ENCODE peak calls at places on chromosomes 6 and 20, in seven cellular contexts. Y is K562, G is H1, I is GM12878, T is HepG2, E is HCT116, X is SK-N-SH. L is an unnamed sample.
A peak's percentile ranks its signal among the peaks of the same experiment; 100 is the strongest.

GRCh38 chr6:70130865-70131264 is 172.0 kb downstream of the COL9A1 start:
- DNase-seq in X (no peak), T (no peak), Y (no peak), I (no peak), E (no peak), G (no peak), L (no peak)

GRCh38 chr20:59082981-59083380 is 40.4 kb upstream of the PRELID3B start:
- DNase-seq in T (no peak), X (no peak), I (no peak), Y (no peak), G (no peak), E (no peak), L (no peak)

GRCh38 chr6:156423075-156423474 is 354.1 kb upstream of the ARID1B start:
- DNase-seq in Y (no peak), T (no peak), E (no peak), I (no peak), G (no peak), X (no peak), L (no peak)

GRCh38 chr6:9484091-9484490 is 930.8 kb downstream of the TFAP2A start:
- DNase-seq in E (no peak), G (no peak), T (no peak), I (no peak), X (no peak), Y (no peak), L (no peak)

GRCh38 chr6:121791396-121792315 is 356.2 kb downstream of the GJA1 start:
- DNase-seq in G (peak; percentile 3), I (no peak), E (no peak), Y (no peak), T (no peak), X (no peak), L (peak; percentile 9)

GRCh38 chr6:30219244-30219643 is 6.0 kb upstream of the TRIM26 start:
- DNase-seq in G (no peak), T (peak; percentile 77), X (peak; percentile 72), Y (peak; percentile 64), I (peak; percentile 23), E (no peak), L (no peak)

GRCh38 chr6:24394777-24395437 is 7.8 kb upstream of the MRS2 start:
- DNase-seq in Y (no peak), X (no peak), I (no peak), E (no peak), T (no peak), G (no peak), L (no peak)

GRCh38 chr6:166533205-166533824 is 53.2 kb downstream of the RAMACL start:
- DNase-seq in E (no peak), Y (no peak), X (no peak), T (no peak), I (no peak), G (no peak), L (no peak)

GRCh38 chr6:164911873-164912580 is 397.4 kb downstream of the C6orf118 start:
- DNase-seq in X (no peak), I (no peak), E (no peak), T (no peak), Y (no peak), G (no peak), L (no peak)

GRCh38 chr6:115819506-115819905 is 241.2 kb downstream of the FRK start:
- DNase-seq in I (no peak), Y (no peak), E (no peak), T (no peak), G (no peak), X (no peak), L (no peak)

GRCh38 chr6:157078326-157078725 is 245.0 kb downstream of the TMEM242 start:
- DNase-seq in E (no peak), I (no peak), T (no peak), X (no peak), Y (no peak), G (no peak), L (no peak)

GRCh38 chr20:61522498-61523090 is 270.5 kb downstream of the CDH4 start:
- DNase-seq in G (no peak), Y (no peak), I (no peak), E (no peak), X (no peak), T (no peak), L (no peak)

GRCh38 chr6:3377536-3378397 is 79.1 kb downstream of the SLC22A23 start:
- DNase-seq in I (no peak), G (no peak), E (no peak), T (peak; percentile 79), X (no peak), Y (no peak), L (no peak)

GRCh38 chr6:150537893-150538292 is 61.8 kb upstream of the PLEKHG1 start:
- DNase-seq in X (no peak), I (no peak), E (no peak), T (no peak), G (no peak), Y (no peak), L (no peak)

GRCh38 chr6:110566346-110567125 is 90.1 kb upstream of the SLC22A16 start:
- DNase-seq in X (no peak), G (no peak), I (no peak), T (peak; percentile 93), E (no peak), Y (no peak), L (no peak)

GRCh38 chr6:134254118-134254517 is 63.8 kb downstream of the SGK1 start:
- DNase-seq in G (no peak), Y (no peak), E (no peak), I (no peak), T (peak; percentile 26), X (no peak), L (no peak)

GRCh38 chr6:35739645-35740517 is 3.0 kb downstream of the ARMC12 start:
- DNase-seq in E (no peak), G (no peak), X (no peak), I (no peak), Y (no peak), T (peak; percentile 94), L (no peak)

GRCh38 chr6:82686719-82687118 is 323.1 kb downstream of the TPBG start:
- DNase-seq in G (no peak), E (no peak), X (no peak), Y (no peak), I (no peak), T (no peak), L (no peak)

GRCh38 chr6:43172127-43173007 is 1.3 kb downstream of the SRF start:
- DNase-seq in Y (peak; percentile 68), T (peak; percentile 29), G (no peak), I (no peak), E (no peak), X (peak; percentile 74), L (no peak)

GRCh38 chr20:18504479-18505060 is 3.2 kb upstream of the SEC23B start:
- DNase-seq in I (no peak), T (no peak), X (no peak), Y (no peak), E (no peak), G (no peak), L (no peak)

GRCh38 chr6:169069361-169069760 is 184.3 kb downstream of the THBS2 start:
- DNase-seq in I (no peak), T (no peak), X (no peak), Y (no peak), E (no peak), G (no peak), L (no peak)

GRCh38 chr6:169072127-169073042 is 181.3 kb downstream of the THBS2 start:
- DNase-seq in T (no peak), Y (no peak), I (no peak), G (no peak), E (no peak), X (no peak), L (no peak)

GRCh38 chr6:169070506-169071176 is 183.0 kb downstream of the THBS2 start:
- DNase-seq in G (no peak), X (no peak), T (peak; percentile 26), E (peak; percentile 88), I (no peak), Y (peak; percentile 24), L (no peak)

GRCh38 chr6:169073311-169073710 is 180.3 kb downstream of the THBS2 start:
- DNase-seq in T (no peak), I (no peak), X (no peak), E (no peak), G (no peak), Y (no peak), L (no peak)

DNA sequence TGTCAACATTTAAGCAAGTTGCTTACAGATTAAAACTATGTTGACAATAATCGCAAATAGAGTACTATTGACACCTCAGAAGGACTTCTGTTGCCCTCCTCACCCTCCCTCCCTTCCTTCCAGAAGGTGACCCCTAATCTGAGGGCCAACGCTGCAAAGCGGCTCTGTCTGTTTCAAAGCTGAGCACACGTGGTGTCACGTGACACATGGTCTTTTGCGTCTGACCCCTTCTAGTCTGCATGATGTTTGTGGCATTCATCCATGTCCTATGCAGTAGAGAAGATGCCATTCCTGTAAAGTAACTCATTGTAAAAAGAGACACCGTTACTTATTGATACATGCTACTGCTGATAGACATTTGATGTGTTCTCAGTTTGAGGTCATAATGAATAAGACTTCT is 182.3 kb downstream of the THBS2 start:
- DNase-seq in E (no peak), T (no peak), G (no peak), Y (no peak), X (no peak), I (no peak), L (no peak)
- H3K9ac ChIP-seq in E (peak overlapping the region; percentile 10), T (no peak overlapping the region), G (no peak overlapping the region), Y (no peak overlapping the region), X (no peak overlapping the region), I (no peak overlapping the region), L (no peak overlapping the region)

GRCh38 chr20:36407196-36407733 is 101.1 kb downstream of the DLGAP4 start:
- DNase-seq in G (no peak), I (no peak), X (no peak), Y (no peak), E (no peak), T (no peak), L (no peak)
- TF ChIP-seq YY1 in G (no peak), I (no peak), X (no peak), Y (no peak), E (no peak), T (no peak), L (no peak)

DNA sequence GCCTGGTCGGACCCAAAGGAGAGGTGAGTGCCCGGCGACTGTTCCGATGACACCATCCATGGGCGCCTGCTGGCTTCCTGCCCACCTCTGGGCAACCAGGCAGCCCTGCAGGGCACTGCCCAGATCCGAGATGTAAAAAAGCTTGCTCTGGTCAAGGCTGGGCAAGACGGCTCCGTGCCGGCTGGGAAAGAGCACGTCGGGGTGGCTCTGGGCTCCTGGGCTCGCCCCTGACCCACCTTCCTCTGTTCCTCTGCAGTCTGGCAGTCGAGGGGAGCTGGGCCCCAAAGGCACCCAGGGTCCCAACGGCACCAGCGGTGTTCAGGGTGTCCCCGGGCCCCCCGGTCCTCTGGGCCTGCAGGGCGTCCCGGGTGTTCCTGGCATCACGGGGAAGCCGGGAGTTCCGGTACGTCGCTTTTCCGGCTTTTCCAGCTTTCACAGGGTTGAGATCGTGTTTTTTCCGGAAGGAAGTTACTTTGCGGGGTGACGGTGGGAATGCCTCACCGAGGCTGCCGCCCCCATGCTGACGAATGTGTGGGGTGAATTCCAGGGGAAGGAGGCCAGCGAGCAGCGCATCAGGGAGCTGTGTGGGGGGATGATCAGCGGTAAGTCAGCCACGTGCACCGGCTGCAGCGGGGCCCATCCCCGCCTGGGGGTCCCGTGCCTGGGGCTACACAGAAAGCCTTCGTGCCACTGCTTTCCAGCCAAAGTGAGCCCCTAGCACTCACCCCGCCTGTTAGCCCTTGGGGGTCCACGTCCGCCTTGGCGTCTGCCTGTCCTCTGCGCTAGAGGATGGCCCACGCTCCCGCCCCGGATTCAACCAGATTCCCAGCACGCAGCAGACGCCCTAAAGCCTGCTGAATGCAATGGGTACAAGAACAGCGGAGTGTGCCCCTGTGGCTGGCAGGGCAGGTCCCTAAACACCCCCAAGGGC is 19.3 kb downstream of the COL9A3 start:
- DNase-seq in Y (no peak), E (no peak), T (no peak), G (no peak), I (no peak), X (peak; percentile 20), L (no peak)
- H3K4me1 ChIP-seq in Y (peaks cover 58% of the 10 kb centered on the region), E (peaks cover 20% of the 10 kb centered on the region), T (peaks cover 29% of the 10 kb centered on the region), G (no peaks in the 10 kb centered on the region), I (peaks cover 20% of the 10 kb centered on the region), X (peaks cover 26% of the 10 kb centered on the region), L (peaks cover 17% of the 10 kb centered on the region)

GRCh38 chr20:51562334-51563140 is 20.0 kb upstream of the NFATC2 start:
- DNase-seq in I (no peak), T (no peak), E (peak; percentile 26), Y (peak; percentile 24), X (peak; percentile 82), G (no peak), L (peak; percentile 50)
- H3K9ac ChIP-seq in I (no peak overlapping the region), T (peak overlapping the region; percentile 59), E (peak overlapping the region; percentile 43), Y (no peak overlapping the region), X (peak overlapping the region; percentile 98), G (no peak overlapping the region), L (peak overlapping the region; percentile 81)

L was measured in NT2/D1.